ENCODE peak calls at places on chromosomes 5 and 9, in ten cellular contexts. F is hepatocyte, A is prostate gland, M is neural progenitor cell, X is HAP-1, B is left ventricle myocardium inferior, W is psoas muscle, L is pancreas, U is mucosa of descending colon, O is lung. Y is an unnamed sample.
A peak's percentile ranks its signal among the peaks of the same experiment; 100 is the strongest.

GRCh38 chr5:85340790-85341189 is 956.1 kb upstream of the EDIL3 start:
- DNase-seq in A (no peak), L (no peak), U (no peak), B (no peak), O (no peak), M (no peak), W (no peak), X (no peak), F (no peak), Y (no peak)

GRCh38 chr5:78361226-78361993 is 993 bp downstream of the SCAMP1 start:
- DNase-seq in O (peak; percentile 49), X (peak; percentile 55), L (peak; percentile 69), M (peak; percentile 50), U (peak; percentile 39), F (peak; percentile 73), B (peak; percentile 28), W (no peak), A (peak; percentile 58), Y (peak; percentile 47)

GRCh38 chr9:93092171-93092991 is 3.6 kb upstream of the CARD19 start:
- DNase-seq in W (no peak), L (no peak), B (no peak), X (peak; percentile 4), A (no peak), F (peak; percentile 3), O (no peak), U (peak; percentile 24), M (no peak), Y (no peak)

GRCh38 chr5:167166696-167167095 is 1124.7 kb upstream of the WWC1 start:
- DNase-seq in X (no peak), U (no peak), M (no peak), B (no peak), F (no peak), L (no peak), W (no peak), O (no peak), A (no peak), Y (no peak)

GRCh38 chr9:124008855-124009834 is 2.4 kb upstream of the LHX2 start:
- DNase-seq in L (no peak), W (no peak), A (no peak), O (no peak), M (peak; percentile 86), X (peak; percentile 56), U (no peak), B (no peak), F (no peak), Y (no peak)

GRCh38 chr5:154242964-154243376 is 52.4 kb downstream of the GALNT10 start:
- DNase-seq in B (no peak), X (no peak), M (no peak), O (no peak), F (no peak), A (no peak), U (no peak), W (no peak), L (no peak), Y (no peak)

GRCh38 chr5:157961828-157962390 is 103.0 kb upstream of the CLINT1 start:
- DNase-seq in M (no peak), U (no peak), L (no peak), B (no peak), A (no peak), W (no peak), F (no peak), O (no peak), X (peak; percentile 14), Y (no peak)

GRCh38 chr5:149544199-149544472 is 7.1 kb downstream of the CSNK1A1 start:
- DNase-seq in X (no peak), A (no peak), O (no peak), B (no peak), U (no peak), M (no peak), W (no peak), L (no peak), F (no peak), Y (no peak)

GRCh38 chr5:11903121-11903613 is 1.1 kb downstream of the CTNND2 start:
- DNase-seq in F (peak; percentile 34), U (no peak), B (no peak), L (no peak), M (peak; percentile 62), X (no peak), W (no peak), A (no peak), O (no peak), Y (no peak)

GRCh38 chr9:21558627-21559401 is 76.7 kb upstream of the IFNE start:
- DNase-seq in U (no peak), L (no peak), B (no peak), X (no peak), W (no peak), A (no peak), F (no peak), O (no peak), M (peak; percentile 46), Y (peak; percentile 85)

GRCh38 chr5:138722518-138722917 is 30.7 kb upstream of the CTNNA1 start:
- DNase-seq in F (no peak), X (no peak), W (no peak), O (no peak), L (no peak), A (no peak), M (no peak), U (no peak), B (no peak), Y (no peak)

GRCh38 chr5:167759411-167759821 is 532.0 kb upstream of the WWC1 start:
- DNase-seq in O (no peak), X (no peak), L (no peak), A (no peak), W (no peak), F (peak; percentile 15), M (no peak), U (no peak), B (no peak), Y (peak; percentile 65)

GRCh38 chr5:177472460-177473441 is 683 bp downstream of the DBN1 start:
- DNase-seq in W (no peak), U (peak; percentile 69), A (no peak), X (peak; percentile 74), L (no peak), F (peak; percentile 78), B (no peak), O (no peak), M (peak; percentile 84), Y (peak; percentile 68)

GRCh38 chr5:33313150-33313549 is 127.6 kb upstream of the TARS1 start:
- DNase-seq in L (no peak), O (no peak), A (peak; percentile 13), W (no peak), F (peak; percentile 41), X (no peak), M (no peak), U (no peak), B (no peak), Y (peak; percentile 68)

DNA sequence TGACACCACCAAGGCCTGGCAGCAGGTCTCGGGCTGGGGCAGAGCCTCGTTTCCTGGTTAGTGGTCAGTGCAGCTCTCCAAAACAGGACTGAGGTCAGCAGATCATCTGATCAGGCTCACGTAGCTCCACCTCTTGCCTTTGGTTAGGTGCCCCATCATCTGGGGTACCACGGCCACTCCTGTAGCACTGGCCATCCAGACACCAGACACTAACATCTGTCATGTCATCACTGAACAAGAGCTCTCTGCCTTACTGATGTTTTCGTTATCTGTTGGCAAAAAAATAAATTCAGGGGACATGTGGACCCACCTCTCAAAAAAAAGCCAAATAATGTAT is 29.9 kb upstream of the MED10 start:
- DNase-seq in U (no peak), M (no peak), X (no peak), A (no peak), B (no peak), F (no peak), W (no peak), L (no peak), O (no peak), Y (no peak)
- H3K4me3 ChIP-seq in U (no peak overlapping the region), M (no peak overlapping the region), X (no peak overlapping the region), A (no peak overlapping the region), B (no peak overlapping the region), F (no peak overlapping the region), W (no peak overlapping the region), L (no peak overlapping the region), O (no peak overlapping the region), Y (no peak overlapping the region)

DNA sequence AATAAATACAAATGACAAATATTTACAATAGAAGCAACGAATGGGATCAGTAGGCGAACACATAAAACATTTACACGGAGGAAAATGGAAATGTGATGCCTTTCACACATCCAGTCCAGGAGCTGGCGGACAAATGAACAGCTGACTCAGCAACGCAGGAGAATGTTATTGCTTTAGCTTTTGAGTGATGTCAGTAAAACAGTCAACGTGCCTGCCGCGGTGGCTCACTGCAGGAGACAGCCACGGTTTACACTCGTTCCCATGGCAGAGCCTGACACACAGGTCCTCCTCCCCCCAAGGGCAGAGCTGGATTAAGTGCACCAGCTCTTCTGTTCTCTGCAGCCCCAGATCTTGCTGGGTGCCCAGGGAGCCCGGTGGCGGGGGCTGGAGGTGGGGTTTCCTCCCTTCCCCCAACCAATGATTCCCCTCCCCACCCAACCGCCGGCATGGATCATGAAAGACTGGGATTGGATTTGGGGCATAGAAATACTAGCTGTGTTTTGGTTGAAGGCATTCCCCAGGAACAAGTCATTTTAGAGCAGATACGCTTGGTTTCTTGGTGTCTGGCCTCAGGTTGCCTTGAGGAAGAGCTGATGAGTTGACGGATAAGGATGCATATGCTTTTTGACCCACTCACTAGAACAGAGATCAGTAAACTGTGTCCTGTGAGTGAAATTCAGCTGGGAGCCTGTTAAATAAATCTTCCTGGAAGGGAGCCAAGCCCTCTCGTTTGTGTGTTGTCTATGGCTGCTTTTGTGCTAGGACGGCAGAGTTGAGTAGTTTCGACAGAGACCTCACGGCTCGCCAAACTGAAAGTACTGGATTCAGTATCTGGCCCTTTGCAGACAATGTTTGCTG is 12.5 kb downstream of the STC2 start:
- DNase-seq in M (peak; percentile 45), B (no peak), O (no peak), W (no peak), U (no peak), F (peak; percentile 84), A (peak; percentile 47), X (peak; percentile 38), L (peak; percentile 64), Y (peak; percentile 75)
- H3K36me3 ChIP-seq in M (no peaks in the 10 kb centered on the region), B (no peaks in the 10 kb centered on the region), O (no peaks in the 10 kb centered on the region), W (peaks cover 4% of the 10 kb centered on the region), U (no peaks in the 10 kb centered on the region), F (no peaks in the 10 kb centered on the region), A (no peaks in the 10 kb centered on the region), X (peaks cover 57% of the 10 kb centered on the region), L (no peaks in the 10 kb centered on the region), Y (peaks cover 58% of the 10 kb centered on the region)

GRCh38 chr5:35229076-35230042 is 928 bp downstream of the PRLR start:
- DNase-seq in A (peak; percentile 22), O (peak; percentile 54), M (peak; percentile 71), L (peak; percentile 75), U (peak; percentile 69), W (no peak), B (no peak), X (peak; percentile 74), F (peak; percentile 77), Y (no peak)
- H3K4me3 ChIP-seq in A (peak overlapping the region; percentile 40), O (peak overlapping the region; percentile 36), M (peak overlapping the region; percentile 70), L (peak overlapping the region; percentile 66), U (peak overlapping the region; percentile 34), W (peak overlapping the region; percentile 50), B (peak overlapping the region; percentile 64), X (peak overlapping the region; percentile 42), F (peak overlapping the region; percentile 96), Y (peak overlapping the region; percentile 30)

DNA sequence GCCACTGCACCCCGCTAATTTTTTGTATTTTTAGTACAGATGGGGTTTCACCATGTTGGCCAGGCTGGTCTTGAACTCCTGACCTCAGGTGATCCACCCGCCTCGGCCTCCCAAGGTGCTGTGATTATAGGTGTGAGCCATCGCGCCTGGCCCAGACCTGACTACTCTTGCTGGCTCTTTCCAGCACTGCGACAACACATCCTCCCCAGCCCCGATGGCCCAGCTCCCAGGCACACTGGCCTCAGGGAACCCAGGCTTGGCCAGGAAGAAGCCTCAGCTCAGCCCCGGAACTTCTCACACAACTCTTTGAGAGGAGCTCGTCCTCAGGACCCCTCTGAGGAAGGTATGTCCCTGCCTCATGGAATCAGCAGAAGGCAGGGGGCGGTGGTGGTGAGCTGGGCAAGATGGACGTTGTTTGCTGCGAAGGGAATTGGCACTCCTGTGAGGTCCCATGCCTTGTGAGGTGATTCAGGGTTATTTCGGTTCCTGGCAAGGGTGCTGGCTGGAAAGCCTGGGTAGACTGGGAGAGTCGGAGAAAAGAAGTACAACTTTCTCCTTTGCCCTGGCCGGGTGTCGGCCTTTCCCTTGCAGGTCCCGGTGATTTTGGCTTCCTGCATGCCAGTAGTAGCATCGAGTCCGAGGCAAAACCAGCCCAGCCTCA is 5.9 kb downstream of the DELE1 start:
- DNase-seq in W (no peak), A (no peak), F (no peak), B (no peak), M (no peak), U (no peak), X (no peak), O (no peak), L (no peak), Y (no peak)
- H3K36me3 ChIP-seq in W (peaks cover 16% of the 10 kb centered on the region), A (peaks cover 16% of the 10 kb centered on the region), F (no peaks in the 10 kb centered on the region), B (peaks cover 99% of the 10 kb centered on the region), M (peaks cover 3% of the 10 kb centered on the region), U (peaks cover 9% of the 10 kb centered on the region), X (peaks cover 55% of the 10 kb centered on the region), O (peaks cover 44% of the 10 kb centered on the region), L (peaks cover 62% of the 10 kb centered on the region), Y (peaks cover 95% of the 10 kb centered on the region)

Y was measured in MG63.